ENCODE peak calls at places on chromosomes 16 and 17, in six cellular contexts. U, J, K, S, B and A are unnamed samples.

GRCh38 chr17:80151333-80151732 is 4.4 kb upstream of the EIF4A3 start:
- DNase-seq in K (no peak), B (no peak), J (no peak), S (peak), U (no peak), A (no peak)

GRCh38 chr17:9937164-9937835 is 32.2 kb upstream of the RCVRN start:
- DNase-seq in B (no peak), K (peak), J (no peak), S (no peak), U (no peak), A (no peak)

GRCh38 chr17:31678431-31678830 is 180.6 kb downstream of the COPRS start:
- DNase-seq in S (peak), B (no peak), K (no peak), J (no peak), U (no peak), A (no peak)

GRCh38 chr16:52474679-52475078 is 72.3 kb downstream of the TOX3 start:
- DNase-seq in J (no peak), S (no peak), U (no peak), B (no peak), K (no peak), A (no peak)

GRCh38 chr16:9226924-9227323 is 135.5 kb downstream of the HAPSTR1 start:
- DNase-seq in U (no peak), K (no peak), S (no peak), B (no peak), J (no peak), A (no peak)

GRCh38 chr17:80036715-80037477 is 454 bp downstream of the CCDC40 start:
- DNase-seq in B (no peak), K (peak), U (peak), S (no peak), J (no peak), A (peak)

GRCh38 chr16:81548901-81549546 is 104.4 kb downstream of the CMIP start:
- DNase-seq in K (peak), J (no peak), S (no peak), U (no peak), B (no peak), A (no peak)

GRCh38 chr17:79113699-79114098 is 39.1 kb downstream of the ENGASE start:
- DNase-seq in S (no peak), U (no peak), K (no peak), J (no peak), B (no peak), A (no peak)

GRCh38 chr16:57435838-57436237 is 11.3 kb downstream of the CIAPIN1 start:
- DNase-seq in J (no peak), K (no peak), U (no peak), B (no peak), S (no peak), A (no peak)

GRCh38 chr17:42275527-42276358 is 448 bp downstream of the STAT5B start:
- DNase-seq in U (peak), S (no peak), K (no peak), B (no peak), J (no peak), A (no peak)

GRCh38 chr17:80879723-80880649 is 111.7 kb upstream of the CHMP6 start:
- DNase-seq in S (no peak), U (no peak), K (no peak), J (no peak), B (no peak), A (peak)

GRCh38 chr17:69455040-69455439 is 40.5 kb downstream of the MAP2K6 start:
- DNase-seq in B (no peak), K (no peak), U (no peak), J (no peak), S (no peak), A (no peak)

GRCh38 chr16:63346000-63346399 is 1309.8 kb upstream of the CDH8 start:
- DNase-seq in J (no peak), U (no peak), B (no peak), S (no peak), K (no peak), A (no peak)
- TF ChIP-seq CTCF in J (no peak), U (no peak), B (no peak), S (no peak), K (no peak), A (no peak)

DNA sequence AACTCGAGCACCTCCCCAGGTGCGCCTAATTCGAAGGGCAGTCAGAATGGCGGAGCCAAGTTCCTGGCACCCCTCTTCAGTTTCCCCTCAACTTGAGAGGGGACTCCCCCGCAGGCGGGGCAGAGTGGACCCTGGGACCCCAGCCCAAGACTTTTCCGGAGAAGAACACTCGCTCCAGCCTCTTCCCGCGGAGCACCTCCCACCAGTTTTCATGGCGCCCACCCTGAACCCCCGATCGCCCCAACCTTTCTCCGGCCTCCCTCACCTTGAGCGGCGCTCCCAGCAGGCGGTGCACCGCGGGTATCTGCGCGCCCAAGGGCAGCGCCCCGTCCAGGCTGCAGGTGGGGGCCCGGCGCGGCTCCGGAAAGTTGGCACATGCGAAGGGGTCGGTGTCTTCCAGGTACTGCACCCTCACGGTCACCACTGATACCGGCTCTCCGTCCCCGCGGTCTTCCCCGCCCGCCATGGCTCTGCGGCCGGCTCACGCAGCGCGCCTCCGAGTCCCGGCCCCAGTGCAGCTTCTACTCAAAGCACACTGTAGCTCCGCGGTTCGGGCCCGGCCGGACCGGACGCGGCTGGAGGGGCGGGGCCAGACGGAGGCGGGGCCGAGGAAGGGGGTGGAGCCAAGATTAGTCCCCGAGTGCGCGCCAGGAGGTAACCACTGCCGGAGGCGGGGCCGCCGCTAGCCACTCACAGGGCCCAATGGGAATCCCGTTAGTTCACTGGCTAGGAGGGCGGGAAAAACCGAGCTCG is at the start of gene FHOD1:
- DNase-seq in S (peak), B (peak), K (peak), J (peak), U (peak), A (peak)
- TF ChIP-seq CTCF in S (no peak), B (no peak), K (no peak), J (no peak), U (no peak), A (no peak)

GRCh38 chr17:76843703-76844484 is 24.3 kb upstream of the MGAT5B start:
- DNase-seq in K (no peak), J (no peak), B (no peak), U (peak), S (no peak), A (no peak)
- TF ChIP-seq CTCF in K (no peak), J (no peak), B (no peak), U (no peak), S (no peak), A (no peak)

GRCh38 chr17:8892338-8892690 is 24.8 kb upstream of the PIK3R6 start:
- DNase-seq in K (no peak), B (no peak), S (no peak), J (peak), U (no peak), A (no peak)
- TF ChIP-seq CTCF in K (no peak), B (no peak), S (no peak), J (no peak), U (no peak), A (no peak)

GRCh38 chr16:27156531-27156930 is 46.8 kb upstream of the KDM8 start:
- DNase-seq in J (no peak), B (no peak), K (no peak), U (no peak), S (no peak), A (no peak)

GRCh38 chr16:27149986-27150385 is 53.3 kb upstream of the KDM8 start:
- DNase-seq in K (no peak), B (no peak), J (no peak), U (no peak), S (no peak), A (no peak)

DNA sequence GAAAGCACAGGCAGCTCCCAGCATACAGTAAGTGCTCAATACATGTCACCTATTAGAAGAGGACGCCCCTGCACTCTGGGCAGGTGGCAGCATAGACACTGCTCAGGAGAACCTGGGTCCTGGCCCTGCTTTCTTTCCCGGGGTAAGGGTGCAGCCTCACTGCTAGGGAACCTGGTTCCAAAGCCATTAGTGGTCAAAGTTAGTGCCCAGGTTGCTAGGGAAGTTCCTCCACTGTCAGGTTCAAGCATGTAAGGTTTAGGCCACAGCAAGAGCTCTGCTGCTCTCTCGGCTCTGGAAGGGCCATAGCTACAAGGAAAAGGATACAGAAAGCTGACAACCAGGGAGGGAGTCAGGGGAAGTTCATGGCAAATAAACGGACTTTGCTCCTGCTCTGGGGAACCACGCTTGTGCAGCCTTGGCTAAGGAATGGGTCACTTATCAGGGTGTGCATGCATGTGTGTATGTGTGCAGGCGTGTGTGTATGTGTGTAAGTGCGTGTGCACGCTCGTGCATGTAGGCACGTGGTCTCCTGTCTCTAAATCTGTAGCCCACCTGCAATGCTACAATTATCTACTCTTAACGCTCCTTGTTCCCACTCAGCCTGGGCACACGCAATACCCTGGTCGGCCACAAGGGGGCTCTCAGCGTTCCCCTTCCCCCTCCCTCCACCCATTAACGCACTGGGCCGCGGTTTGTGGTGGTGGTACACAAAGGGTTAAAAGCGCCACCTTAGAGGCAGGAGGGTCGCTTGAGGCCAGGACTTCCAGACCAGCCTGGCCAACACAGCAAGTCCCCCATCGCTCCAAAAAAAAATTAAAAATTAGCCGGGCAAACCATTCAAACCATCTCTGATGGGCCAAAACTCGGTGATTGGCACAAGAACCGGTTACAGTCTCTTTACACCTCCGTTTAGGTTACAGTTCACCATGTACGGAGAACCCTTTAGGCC is 48.5 kb upstream of the KDM8 start:
- DNase-seq in J (peak), K (peak), S (peak), U (peak), B (peak), A (peak)
- TF ChIP-seq CTCF in J (peak), K (peak), S (peak), U (peak), B (peak), A (peak)

DNA sequence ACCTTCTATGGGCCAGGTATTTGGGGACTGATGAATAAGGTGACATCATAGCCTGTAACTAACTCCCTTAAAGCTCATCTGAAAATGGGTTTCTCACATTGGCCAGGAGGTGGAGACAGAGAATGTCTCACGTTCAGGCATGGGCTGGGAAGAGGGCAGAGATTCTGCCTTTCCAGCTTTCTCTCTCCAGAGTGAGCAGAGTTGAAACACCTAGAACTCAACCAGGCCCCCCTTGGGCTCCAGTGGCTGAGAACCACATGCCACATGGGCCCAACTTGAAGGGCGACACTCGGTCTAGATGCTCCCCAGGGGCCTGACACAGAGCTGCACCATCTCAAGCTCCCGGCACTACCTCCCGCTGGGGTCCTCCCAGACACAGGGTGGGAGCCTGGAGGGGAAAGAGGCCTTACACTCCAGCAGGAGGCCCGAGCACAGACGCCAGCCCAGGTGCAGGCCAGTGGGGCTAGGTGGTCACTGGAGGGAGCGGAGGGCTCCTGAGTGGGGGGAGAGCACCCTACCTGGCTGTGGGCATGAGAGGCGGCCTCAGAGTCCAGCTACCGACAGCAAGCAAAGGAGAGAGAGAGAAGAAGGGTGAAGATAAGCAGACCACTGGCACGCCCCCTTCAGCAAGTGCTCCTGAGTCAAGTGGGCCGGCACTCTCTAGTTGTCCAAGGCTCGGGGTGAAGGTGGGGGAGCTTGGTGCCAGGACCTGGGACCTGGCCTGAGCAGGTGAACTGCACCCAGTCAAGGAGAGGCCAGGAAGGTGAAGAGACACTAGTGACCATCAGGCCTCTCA is 55.9 kb downstream of the MYO18A start:
- DNase-seq in K (peak), U (peak), S (peak), B (peak), J (peak), A (no peak)
- TF ChIP-seq CTCF in K (peak), U (peak), S (peak), B (peak), J (peak), A (peak)

GRCh38 chr16:35734728-35735402 is 2275.5 kb downstream of the TP53TG3F start:
- DNase-seq in K (no peak), J (peak), U (no peak), B (no peak), S (no peak), A (no peak)
- TF ChIP-seq CTCF in K (no peak), J (no peak), U (no peak), B (no peak), S (no peak), A (no peak)

GRCh38 chr16:1155353-1156110 is 2.6 kb downstream of the CACNA1H start:
- DNase-seq in U (no peak), K (no peak), J (no peak), S (no peak), B (no peak), A (no peak)

GRCh38 chr16:1153480-1154160 is 714 bp downstream of the CACNA1H start:
- DNase-seq in S (no peak), U (no peak), B (no peak), J (no peak), K (no peak), A (peak)

GRCh38 chr16:1154887-1155331 is 2.0 kb downstream of the CACNA1H start:
- DNase-seq in U (no peak), J (no peak), K (no peak), B (no peak), S (no peak), A (no peak)

GRCh38 chr16:1152651-1153259 is at the start of gene CACNA1H:
- DNase-seq in U (peak), S (no peak), K (no peak), J (no peak), B (no peak), A (peak)

GRCh38 chr16:1154291-1154886 is 1.5 kb downstream of the CACNA1H start:
- DNase-seq in U (no peak), S (no peak), J (no peak), B (no peak), K (no peak), A (peak)
- TF ChIP-seq CTCF in U (no peak), S (no peak), J (no peak), B (no peak), K (no peak), A (no peak)